ENCODE peak calls at places on chromosomes 16 and 17, in five cellular contexts. S is heart left ventricle, E is gastrocnemius medialis, Q is WTC11, K is hepatocyte. F is an unnamed sample.

GRCh38 chr16:67926181-67926742 is 5.4 kb downstream of the CTRL start:
- DNase-seq in S (no peak), E (no peak), Q (peak; percentile 40), K (no peak), F (peak; percentile 96)

GRCh38 chr16:4382795-4383357 is 11.2 kb downstream of the VASN start:
- DNase-seq in S (no peak), E (no peak), Q (no peak), K (no peak), F (no peak)

GRCh38 chr16:82990155-82990554 is 363.4 kb downstream of the CDH13 start:
- DNase-seq in S (no peak), E (no peak), Q (no peak), K (no peak), F (no peak)

GRCh38 chr16:53121666-53122065 is 66.9 kb downstream of the CHD9 start:
- DNase-seq in S (no peak), E (no peak), Q (no peak), K (no peak), F (no peak)

GRCh38 chr17:57875109-57876022 is 25.5 kb upstream of the MRPS23 start:
- DNase-seq in S (peak; percentile 87), E (no peak), Q (peak; percentile 69), K (peak; percentile 93), F (no peak)

GRCh38 chr17:71975998-71976649 is 144.7 kb upstream of the SOX9 start:
- DNase-seq in S (peak; percentile 89), E (peak; percentile 91), Q (peak; percentile 14), K (peak; percentile 70), F (peak; percentile 23)

GRCh38 chr17:79107499-79108231 is 33.0 kb downstream of the ENGASE start:
- DNase-seq in S (no peak), E (no peak), Q (no peak), K (no peak), F (no peak)

GRCh38 chr17:79746955-79747507 is 16.3 kb downstream of the ENPP7 start:
- DNase-seq in S (no peak), E (no peak), Q (peak; percentile 39), K (no peak), F (no peak)

GRCh38 chr17:82647593-82648164 is 565 bp downstream of the WDR45B start:
- DNase-seq in S (no peak), E (no peak), Q (peak; percentile 36), K (peak; percentile 68), F (no peak)

GRCh38 chr16:82386771-82387170 is 216.7 kb upstream of the MPHOSPH6 start:
- DNase-seq in S (no peak), E (no peak), Q (no peak), K (no peak), F (no peak)

GRCh38 chr16:17403859-17404545 is 66.8 kb downstream of the XYLT1 start:
- DNase-seq in S (no peak), E (no peak), Q (no peak), K (no peak), F (no peak)

GRCh38 chr17:47204722-47205418 is 4.3 kb upstream of the MYL4 start:
- DNase-seq in S (peak; percentile 48), E (no peak), Q (no peak), K (no peak), F (no peak)

GRCh38 chr17:62675260-62675659 is 47.8 kb downstream of the MRC2 start:
- DNase-seq in S (no peak), E (no peak), Q (no peak), K (no peak), F (no peak)

GRCh38 chr17:27336217-27336616 is 42.3 kb downstream of the WSB1 start:
- DNase-seq in S (no peak), E (no peak), Q (no peak), K (no peak), F (no peak)

GRCh38 chr17:82841921-82842596 is 2.2 kb upstream of the ZNF750 start:
- DNase-seq in S (no peak), E (no peak), Q (no peak), K (no peak), F (no peak)

GRCh38 chr16:54651851-54652770 is 278.6 kb upstream of the IRX5 start:
- DNase-seq in S (no peak), E (no peak), Q (no peak), K (no peak), F (no peak)

GRCh38 chr16:705748-706188 is at the start of gene FBXL16:
- DNase-seq in S (no peak), E (no peak), Q (no peak), K (no peak), F (no peak)

GRCh38 chr17:7477392-7478275 is 1.8 kb downstream of the ZBTB4 start:
- DNase-seq in S (peak; percentile 59), E (peak; percentile 22), Q (no peak), K (peak; percentile 91), F (no peak)

GRCh38 chr16:81598083-81598482 is 153.5 kb downstream of the CMIP start:
- DNase-seq in S (no peak), E (no peak), Q (no peak), K (no peak), F (no peak)

GRCh38 chr16:30088832-30089624 is 2.7 kb downstream of the TBX6 start:
- DNase-seq in S (no peak), E (no peak), Q (no peak), K (no peak), F (no peak)

GRCh38 chr16:61820820-61821219 is 215.4 kb downstream of the CDH8 start:
- DNase-seq in S (no peak), E (no peak), Q (no peak), K (no peak), F (no peak)

GRCh38 chr16:61820398-61820797 is 215.8 kb downstream of the CDH8 start:
- DNase-seq in S (no peak), E (no peak), Q (no peak), K (no peak), F (no peak)

GRCh38 chr16:61814716-61815347 is 221.4 kb downstream of the CDH8 start:
- DNase-seq in S (no peak), E (no peak), Q (no peak), K (no peak), F (no peak)

GRCh38 chr16:61823326-61823725 is 212.9 kb downstream of the CDH8 start:
- DNase-seq in S (no peak), E (no peak), Q (no peak), K (no peak), F (no peak)

GRCh38 chr16:61818850-61819249 is 217.4 kb downstream of the CDH8 start:
- DNase-seq in S (no peak), E (no peak), Q (no peak), K (no peak), F (no peak)
- TF ChIP-seq CTCF in S (no peak), E (no peak), Q (no peak), K (no peak), F (no peak)

DNA sequence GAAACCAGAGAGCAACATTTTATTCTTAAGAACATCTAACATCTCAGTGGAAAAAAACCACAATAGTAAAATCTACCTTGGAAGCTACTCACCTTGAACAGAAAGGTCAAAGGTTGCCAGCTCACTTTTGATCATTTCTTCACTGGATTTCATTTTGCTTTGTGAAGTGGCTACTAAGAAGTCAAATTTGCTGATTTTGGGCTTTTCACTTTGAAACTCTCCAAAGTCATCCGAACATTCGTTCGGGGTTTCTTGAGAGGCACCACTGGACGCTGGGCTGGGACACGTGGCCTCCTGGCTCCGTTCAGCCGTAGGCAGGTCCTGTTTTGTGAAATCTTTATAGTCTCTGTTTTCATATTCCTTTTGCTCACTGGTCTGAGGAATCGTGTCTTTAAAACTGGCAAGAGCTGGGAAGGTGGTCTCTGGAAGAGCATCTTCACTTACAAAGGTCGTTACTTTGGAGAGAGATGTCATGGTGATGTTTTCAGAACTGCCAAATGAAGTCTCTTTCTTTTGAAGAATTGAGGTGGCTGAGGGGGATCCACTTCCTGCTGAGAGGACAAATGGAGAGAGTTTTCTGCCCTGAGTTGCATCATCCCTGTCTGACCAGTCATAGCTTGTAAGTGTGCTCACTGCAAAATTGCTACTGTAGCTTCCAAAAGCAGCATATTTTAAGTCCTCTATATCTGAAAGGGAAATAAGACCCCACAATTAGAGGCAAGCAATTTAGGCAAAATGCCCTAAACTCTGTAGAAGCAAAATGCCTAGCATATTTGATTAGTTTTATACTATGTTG is 52.4 kb downstream of the DUSP14 start:
- DNase-seq in S (no peak), E (no peak), Q (no peak), K (no peak), F (no peak)
- TF ChIP-seq CTCF in S (no peak), E (no peak), Q (no peak), K (no peak), F (no peak)

GRCh38 chr17:31373150-31374082 is 18.1 kb upstream of the RAB11FIP4 start:
- DNase-seq in S (no peak), E (no peak), Q (no peak), K (peak; percentile 57), F (peak; percentile 90)
- TF ChIP-seq CTCF in S (peak; percentile 55), E (peak; percentile 27), Q (no peak), K (peak; percentile 53), F (peak; percentile 68)

DNA sequence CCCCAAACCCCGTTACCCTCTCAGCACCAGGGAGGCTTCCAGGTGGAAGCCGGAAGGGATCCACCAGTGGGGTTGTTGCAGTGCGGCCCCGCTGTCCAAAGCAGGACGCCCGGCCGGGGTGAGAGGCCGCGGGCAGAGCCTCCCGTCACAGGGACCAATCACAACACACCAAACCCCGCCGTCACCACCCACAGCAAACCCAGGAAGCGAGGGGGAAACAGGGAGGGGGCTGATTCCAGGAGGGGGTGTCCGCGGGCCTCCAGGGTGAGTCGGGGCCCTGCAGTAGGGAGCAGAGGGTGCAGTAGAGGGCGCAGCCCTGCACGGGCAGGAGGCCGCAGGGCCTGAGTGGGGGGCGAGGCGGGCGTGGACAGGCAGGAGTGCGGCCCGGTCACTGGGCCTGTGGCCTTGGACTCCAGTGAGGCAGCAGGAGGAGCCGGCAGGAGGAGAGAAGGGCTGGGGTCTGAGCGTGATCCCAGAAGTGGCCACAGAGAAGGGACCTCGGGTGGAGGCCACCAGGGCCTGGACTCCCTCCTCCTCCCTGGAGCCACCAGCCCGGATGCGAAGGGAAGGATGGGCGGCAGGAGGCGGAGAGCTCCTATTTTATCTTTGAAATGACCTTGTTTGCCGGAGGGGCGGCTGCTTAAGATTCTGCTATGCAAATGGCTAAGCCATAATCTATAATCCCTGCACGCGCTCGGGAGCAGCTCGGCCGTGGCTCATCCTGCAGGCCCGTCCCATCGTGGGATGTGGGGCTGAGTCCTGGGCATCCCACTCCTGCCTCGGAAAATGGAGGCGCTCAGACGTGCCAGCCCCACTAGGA is 41.5 kb downstream of the ZFPM1 start:
- DNase-seq in S (no peak), E (no peak), Q (no peak), K (no peak), F (no peak)
- TF ChIP-seq CTCF in S (no peak), E (no peak), Q (no peak), K (no peak), F (no peak)

DNA sequence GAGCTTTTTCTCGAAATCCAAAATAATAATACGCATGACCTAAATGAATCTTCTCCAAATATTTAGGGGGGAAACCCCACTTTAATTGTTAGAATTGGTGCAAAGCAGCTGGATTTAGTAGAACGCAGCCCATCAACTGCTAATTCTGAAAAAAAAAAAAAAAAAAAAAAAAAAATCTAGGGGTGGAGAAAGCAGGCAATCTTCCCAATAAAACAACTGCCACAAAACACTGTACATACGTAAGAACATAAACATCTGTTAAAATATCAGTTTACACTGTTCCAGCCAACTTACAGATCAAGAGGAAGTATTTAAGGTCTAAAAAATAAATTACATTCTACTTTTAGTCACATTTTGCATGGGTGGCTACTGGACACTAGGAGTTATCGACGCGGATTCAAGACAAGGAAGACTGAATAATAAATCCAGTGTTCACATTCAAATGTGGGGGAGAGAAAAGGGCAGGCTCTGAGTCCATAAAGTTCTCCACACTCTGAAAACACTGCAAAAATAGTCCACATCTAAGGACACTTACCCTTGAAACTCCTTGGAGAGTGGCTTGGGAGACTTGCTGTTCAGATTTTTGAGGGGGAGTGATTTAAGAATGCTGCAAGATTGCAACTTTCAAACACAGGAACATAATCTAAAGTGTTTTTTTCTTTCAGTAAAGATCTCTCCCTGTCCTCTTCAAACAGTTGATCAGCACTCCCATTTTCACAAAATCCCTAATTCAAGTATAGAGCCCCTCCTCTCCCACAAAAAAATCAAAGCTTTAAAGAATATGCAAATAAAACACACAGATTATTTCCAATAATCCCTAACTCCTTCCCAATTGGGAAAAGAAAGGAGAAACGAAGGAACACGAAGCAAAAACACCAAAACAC is 1.3 kb downstream of the APPBP2 start:
- DNase-seq in S (no peak), E (no peak), Q (no peak), K (peak; percentile 13), F (peak; percentile 40)
- TF ChIP-seq CTCF in S (no peak), E (no peak), Q (no peak), K (no peak), F (no peak)